ENCODE peak calls at places on chromosomes 1 and 21, in six cellular contexts. O, X, J, F, C and U are unnamed samples. For H3K9me3, the result is how much of the 10 kb centered on the place peaks cover.

GRCh38 chr1:80882552-80882951 is 918.2 kb upstream of the ADGRL2 start:
- DNase-seq in J (no peak), X (no peak), F (no peak), O (no peak), C (peak), U (peak)

GRCh38 chr1:167563579-167564246 is 10.2 kb upstream of the CREG1 start:
- DNase-seq in O (peak), C (peak), J (peak), F (no peak), X (no peak), U (peak)

GRCh38 chr1:224539971-224540370 is 76.1 kb upstream of the CNIH3 start:
- DNase-seq in F (no peak), X (no peak), C (no peak), J (no peak), O (no peak), U (no peak)

GRCh38 chr1:197907846-197908616 is 5.6 kb downstream of the C1orf53 start:
- DNase-seq in C (no peak), O (no peak), F (no peak), X (no peak), J (no peak), U (no peak)

GRCh38 chr21:43609501-43610340 is 49.6 kb downstream of the HSF2BP start:
- DNase-seq in X (peak), O (no peak), J (peak), C (peak), F (peak), U (peak)

GRCh38 chr1:165161130-165161529 is 195.4 kb downstream of the LMX1A start:
- DNase-seq in O (no peak), X (no peak), C (no peak), J (no peak), F (no peak), U (peak)

GRCh38 chr1:100769906-100770646 is 50.5 kb downstream of the VCAM1 start:
- DNase-seq in F (no peak), O (no peak), C (no peak), J (no peak), X (no peak), U (no peak)

GRCh38 chr1:31712625-31713024 is 8.8 kb upstream of the COL16A1 start:
- DNase-seq in J (peak), C (peak), O (peak), X (peak), F (peak), U (peak)

GRCh38 chr1:175287849-175288248 is 95.3 kb upstream of the KIAA0040 start:
- DNase-seq in F (no peak), J (no peak), C (no peak), O (no peak), X (no peak), U (no peak)

GRCh38 chr21:38751379-38752050 is 54.2 kb upstream of the ETS2 start:
- DNase-seq in F (no peak), O (peak), X (no peak), J (no peak), C (no peak), U (no peak)

GRCh38 chr1:48536477-48536876 is 64.5 kb upstream of the SPATA6 start:
- DNase-seq in J (no peak), C (no peak), X (no peak), F (no peak), O (no peak), U (peak)

GRCh38 chr1:164017239-164017638 is 541.7 kb upstream of the PBX1 start:
- DNase-seq in X (no peak), O (no peak), C (peak), J (no peak), F (no peak), U (no peak)

GRCh38 chr21:22352088-22352487 is 1353.9 kb downstream of the NCAM2 start:
- DNase-seq in C (no peak), F (no peak), O (no peak), J (no peak), X (no peak), U (no peak)

GRCh38 chr1:80924290-80924689 is 876.4 kb upstream of the ADGRL2 start:
- DNase-seq in C (no peak), J (no peak), O (no peak), X (no peak), F (no peak), U (no peak)

GRCh38 chr1:64745181-64745985 is 508 bp downstream of the RAVER2 start:
- DNase-seq in C (peak), F (peak), J (peak), O (peak), X (peak), U (peak)

GRCh38 chr1:6962956-6963915 is 178.0 kb downstream of the CAMTA1 start:
- DNase-seq in J (peak), C (peak), X (peak), O (no peak), F (peak), U (peak)

GRCh38 chr1:204465469-204466415 is 28.9 kb downstream of the PIK3C2B start:
- DNase-seq in O (peak), X (no peak), J (no peak), F (peak), C (no peak), U (no peak)

GRCh38 chr1:207868769-207869721 is 41.9 kb downstream of the CD34 start:
- DNase-seq in X (peak), C (peak), J (peak), F (peak), O (peak), U (peak)

GRCh38 chr1:153534933-153535663 is 693 bp downstream of the S100A6 start:
- DNase-seq in C (no peak), J (peak), O (peak), F (peak), X (peak), U (no peak)

GRCh38 chr1:91670781-91671180 is 170.1 kb downstream of the CDC7 start:
- DNase-seq in O (no peak), F (no peak), J (no peak), X (no peak), C (no peak), U (no peak)

GRCh38 chr1:39531526-39531925 is 40.1 kb downstream of the BMP8A start:
- DNase-seq in C (no peak), X (no peak), O (no peak), F (no peak), J (no peak), U (no peak)

GRCh38 chr1:179493323-179493722 is 82.4 kb downstream of the NPHS2 start:
- DNase-seq in X (no peak), C (no peak), J (no peak), F (no peak), O (no peak), U (no peak)

GRCh38 chr1:219049411-219049943 is 124.2 kb upstream of the LYPLAL1 start:
- DNase-seq in J (no peak), O (no peak), C (no peak), X (no peak), F (no peak), U (peak)

GRCh38 chr21:10639123-10639522 is 117.7 kb downstream of the TPTE start:
- DNase-seq in F (no peak), X (no peak), C (no peak), J (no peak), O (no peak), U (no peak)

GRCh38 chr21:10640446-10640845 is 119.1 kb downstream of the TPTE start:
- DNase-seq in O (no peak), C (no peak), F (no peak), J (no peak), X (no peak), U (no peak)

GRCh38 chr21:10641107-10641506 is 119.7 kb downstream of the TPTE start:
- DNase-seq in F (no peak), C (no peak), O (no peak), J (no peak), X (no peak), U (no peak)
- H3K9me3 ChIP-seq in F (half or more), C (under half), O (under half), J (under half), X (under half), U (under half)

DNA sequence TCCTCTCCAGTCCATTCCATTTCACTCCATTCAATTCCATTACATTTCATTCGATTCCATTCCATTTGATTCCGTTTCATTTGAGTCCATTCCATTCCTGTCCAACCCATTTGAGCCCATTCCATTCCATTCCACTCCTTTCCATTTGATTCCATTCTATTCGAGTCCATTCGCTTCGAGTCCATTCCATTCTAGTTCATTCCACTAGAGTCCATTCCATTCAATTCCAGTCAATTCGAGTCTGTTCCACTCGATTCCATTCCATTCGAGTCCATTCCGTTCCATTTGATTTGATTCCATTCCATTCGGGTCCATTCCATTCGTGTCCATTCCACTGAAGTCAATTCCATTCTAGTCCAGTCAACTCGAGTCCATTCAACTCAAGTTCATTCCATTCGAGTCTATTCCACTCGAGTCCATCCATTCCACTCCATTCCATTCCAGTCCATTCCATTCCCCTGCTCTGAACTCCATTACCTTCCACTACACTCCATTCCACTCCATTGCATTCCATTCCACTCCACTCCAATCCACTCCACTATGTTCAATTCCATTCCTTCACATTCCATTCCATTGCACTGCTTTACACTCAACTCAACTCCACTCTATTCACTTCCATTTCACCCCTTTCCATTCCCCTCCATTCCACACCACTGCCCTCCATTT is 2569.4 kb upstream of the TPTE start:
- DNase-seq in J (no peak), C (no peak), O (no peak), F (no peak), X (no peak), U (no peak)
- H3K9me3 ChIP-seq in J (half or more), C (half or more), O (half or more), F (half or more), X (under half), U (half or more)

GRCh38 chr1:227632325-227632724 is 69.0 kb downstream of the ZNF678 start:
- DNase-seq in J (no peak), O (no peak), C (no peak), F (no peak), X (no peak), U (no peak)

DNA sequence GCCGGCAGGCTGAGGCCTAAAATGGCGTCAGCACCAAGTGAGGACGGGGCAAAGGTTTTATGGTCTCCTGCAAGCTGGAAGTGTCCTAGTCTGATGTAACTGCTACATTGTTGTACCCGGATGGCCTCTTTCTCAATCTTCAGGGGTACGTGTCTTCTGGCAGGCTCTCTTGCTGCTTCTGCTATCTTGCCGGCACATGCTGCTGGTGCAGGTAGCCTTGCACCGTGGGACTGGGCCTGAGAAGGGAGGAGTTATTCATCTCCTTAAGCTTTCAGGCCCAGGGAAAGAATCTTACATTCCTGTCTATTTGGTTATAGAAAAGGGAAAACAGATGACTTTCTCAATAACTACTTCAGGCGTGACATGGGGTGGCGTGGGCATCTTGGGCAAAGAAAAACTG is 72.2 kb downstream of the ZNF678 start:
- DNase-seq in C (no peak), J (no peak), O (no peak), F (no peak), X (no peak), U (no peak)
- H3K9me3 ChIP-seq in C (under half), J (under half), O (under half), F (half or more), X (under half), U (half or more)

GRCh38 chr21:17295997-17296396 is 216.8 kb upstream of the CXADR start:
- DNase-seq in C (no peak), O (no peak), J (no peak), F (no peak), X (no peak), U (no peak)
- H3K9me3 ChIP-seq in C (under half), O (under half), J (under half), F (under half), X (under half), U (under half)

GRCh38 chr1:4653328-4653660 is 1.1 kb upstream of the AJAP1 start:
- DNase-seq in F (no peak), X (no peak), O (no peak), J (no peak), C (no peak), U (no peak)
- H3K9me3 ChIP-seq in F (under half), X (under half), O (under half), J (under half), C (under half), U (under half)

GRCh38 chr21:9767592-9768375 is 753.6 kb upstream of the TPTE start:
- DNase-seq in J (no peak), C (no peak), O (no peak), F (no peak), X (no peak), U (no peak)
- H3K9me3 ChIP-seq in J (under half), C (under half), O (under half), F (half or more), X (under half), U (half or more)

GRCh38 chr1:231499148-231499763 is 29.2 kb upstream of the TSNAX start:
- DNase-seq in J (no peak), C (no peak), O (no peak), X (no peak), F (no peak), U (no peak)
- H3K9me3 ChIP-seq in J (under half), C (under half), O (under half), X (under half), F (under half), U (under half)

GRCh38 chr1:84613026-84613425 is 38.8 kb upstream of the CTBS start:
- DNase-seq in J (no peak), C (no peak), F (no peak), X (no peak), O (no peak), U (no peak)
- H3K9me3 ChIP-seq in J (under half), C (under half), F (under half), X (under half), O (under half), U (under half)

GRCh38 chr1:3114846-3115245 is 45.8 kb downstream of the PRDM16 start:
- DNase-seq in J (no peak), F (no peak), O (no peak), C (no peak), X (no peak), U (no peak)
- H3K9me3 ChIP-seq in J (under half), F (under half), O (under half), C (under half), X (under half), U (under half)